ENCODE peak calls at places on chromosomes 7 and 10, in six cellular contexts. G is psoas muscle, E is coronary artery, F is GM10248, S is fibroblast of lung, V is foreskin fibroblast. W is an unnamed sample.

GRCh38 chr10:47412177-47412730 is 28.2 kb upstream of the ZNF488 start:
- DNase-seq in G (no peak), E (no peak), F (no peak), S (no peak), V (no peak), W (no peak)

GRCh38 chr10:5551531-5552375 is 27.0 kb downstream of the CALML3 start:
- DNase-seq in G (peak; percentile 5), E (no peak), F (peak; percentile 57), S (peak; percentile 84), V (no peak), W (peak; percentile 50)

GRCh38 chr10:4221315-4221714 is 436.3 kb upstream of the KLF6 start:
- DNase-seq in G (no peak), E (no peak), F (no peak), S (no peak), V (no peak), W (no peak)

GRCh38 chr7:127798769-127799372 is 146.9 kb downstream of the SND1 start:
- DNase-seq in G (no peak), E (no peak), F (no peak), S (no peak), V (no peak), W (no peak)

GRCh38 chr10:62266147-62266546 is 2.5 kb downstream of the RTKN2 start:
- DNase-seq in G (no peak), E (no peak), F (no peak), S (no peak), V (no peak), W (no peak)

GRCh38 chr7:23277359-23277989 is 21.7 kb upstream of the MALSU1 start:
- DNase-seq in G (no peak), E (no peak), F (peak; percentile 64), S (peak; percentile 52), V (peak; percentile 39), W (peak; percentile 69)

GRCh38 chr7:93910076-93910994 is 4.0 kb downstream of the GNGT1 start:
- DNase-seq in G (no peak), E (no peak), F (no peak), S (peak; percentile 86), V (peak; percentile 67), W (no peak)

GRCh38 chr10:92241158-92241500 is 49.7 kb downstream of the CPEB3 start:
- DNase-seq in G (no peak), E (no peak), F (no peak), S (no peak), V (no peak), W (no peak)

GRCh38 chr7:114297121-114297520 is 117.5 kb upstream of the FOXP2 start:
- DNase-seq in G (no peak), E (no peak), F (no peak), S (no peak), V (no peak), W (no peak)

GRCh38 chr7:85595639-85596268 is 408.9 kb upstream of the SEMA3D start:
- DNase-seq in G (no peak), E (no peak), F (no peak), S (peak; percentile 49), V (peak; percentile 11), W (no peak)

DNA sequence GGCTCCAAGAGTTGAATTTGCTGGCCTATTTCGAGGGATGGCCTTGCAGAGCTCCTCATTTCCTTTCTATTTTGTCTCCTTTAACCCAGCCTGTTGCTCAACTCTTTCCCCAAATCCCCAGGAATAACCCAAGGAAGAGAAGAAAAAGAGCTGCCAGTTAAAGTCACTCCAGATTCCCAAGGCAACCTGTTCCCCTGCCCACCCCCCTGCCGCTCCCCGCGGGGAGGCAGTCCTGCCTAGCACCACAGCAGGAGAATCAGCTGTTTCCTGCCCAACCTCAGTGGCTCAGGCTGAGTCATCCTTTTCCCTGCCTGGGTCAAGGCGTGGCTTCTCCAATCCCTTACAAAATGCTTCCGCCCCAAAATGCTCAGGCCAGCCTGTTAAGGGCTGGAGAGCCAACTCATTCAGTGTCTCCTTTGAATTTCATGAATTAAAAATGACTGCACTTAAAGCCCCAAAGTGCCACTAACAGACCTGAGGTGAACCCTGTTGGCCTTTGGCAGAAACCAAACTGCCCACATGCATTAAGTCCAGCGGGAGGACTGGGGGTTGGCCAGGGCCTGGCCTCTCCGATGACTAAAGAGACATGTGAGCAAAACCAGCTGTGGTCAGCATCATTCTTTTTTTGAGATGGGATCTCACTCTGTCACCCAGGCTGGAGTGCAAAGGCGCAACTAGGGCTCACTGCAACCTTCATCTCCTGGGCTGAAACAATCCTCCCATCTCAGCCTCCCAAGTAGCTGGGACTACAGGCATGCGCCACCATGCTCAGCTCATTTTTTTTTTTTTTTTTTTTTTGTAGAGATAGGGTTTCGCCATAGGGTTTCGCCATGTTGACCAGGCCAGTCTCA is 83.2 kb upstream of the KIF5B start:
- DNase-seq in G (peak; percentile 85), E (peak; percentile 91), F (no peak), S (peak; percentile 96), V (peak; percentile 92), W (no peak)
- TF ChIP-seq CTCF in G (no peak), E (no peak), F (no peak), S (no peak), V (no peak), W (no peak)

DNA sequence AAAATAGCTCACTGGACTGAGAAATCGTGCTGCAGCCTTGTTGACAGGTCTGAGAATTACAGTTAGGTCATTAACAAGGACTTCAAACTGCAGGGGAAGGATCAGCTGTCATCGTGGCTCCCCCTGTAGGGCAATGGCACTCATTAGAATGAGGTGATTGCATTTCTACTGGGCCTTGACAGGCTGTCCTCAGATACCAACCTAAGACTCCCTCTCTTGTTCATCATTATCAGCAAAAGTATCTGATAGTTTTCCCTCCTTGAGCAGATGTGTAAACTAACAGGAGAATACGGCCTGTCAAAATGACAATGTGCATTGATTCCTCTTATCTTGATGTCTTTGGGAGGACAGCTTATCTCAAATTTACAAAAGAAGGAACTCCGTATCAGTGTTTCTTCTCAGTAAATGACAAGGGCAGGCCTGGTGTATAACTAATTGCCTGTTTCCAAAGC is 648.5 kb upstream of the LRRN3 start:
- DNase-seq in G (no peak), E (no peak), F (peak; percentile 28), S (no peak), V (peak; percentile 5), W (peak; percentile 22)
- TF ChIP-seq CTCF in G (no peak), E (no peak), F (peak; percentile 31), S (no peak), V (no peak), W (no peak)

GRCh38 chr7:56063882-56064625 is at the start of gene SUMF2:
- DNase-seq in G (peak; percentile 93), E (peak; percentile 95), F (peak; percentile 98), S (peak; percentile 81), V (peak; percentile 86), W (peak; percentile 96)
- TF ChIP-seq CTCF in G (no peak), E (no peak), F (no peak), S (no peak), V (peak; percentile 13), W (no peak)

DNA sequence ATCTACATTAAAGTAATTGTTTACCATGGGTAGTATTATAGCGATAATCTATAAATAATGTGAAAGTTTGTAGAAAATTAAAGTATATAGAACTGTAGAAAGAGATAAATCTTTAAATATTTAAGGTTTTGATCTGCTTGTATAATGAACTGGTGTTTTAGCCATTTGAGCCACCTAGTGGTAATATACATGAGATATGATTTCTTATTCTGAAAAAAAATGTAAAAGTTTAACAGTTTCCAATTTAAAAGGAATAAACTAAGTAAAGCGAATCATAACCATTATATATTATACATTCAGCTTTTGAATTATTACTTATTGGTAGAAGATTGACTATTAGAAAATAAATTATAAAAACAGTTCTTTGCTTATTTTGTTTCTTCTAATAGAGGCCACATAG is 91.2 kb downstream of the OTUD1 start:
- DNase-seq in G (no peak), E (no peak), F (no peak), S (peak; percentile 8), V (no peak), W (peak; percentile 9)
- TF ChIP-seq CTCF in G (peak; percentile 46), E (no peak), F (peak; percentile 35), S (no peak), V (peak; percentile 20), W (no peak)

DNA sequence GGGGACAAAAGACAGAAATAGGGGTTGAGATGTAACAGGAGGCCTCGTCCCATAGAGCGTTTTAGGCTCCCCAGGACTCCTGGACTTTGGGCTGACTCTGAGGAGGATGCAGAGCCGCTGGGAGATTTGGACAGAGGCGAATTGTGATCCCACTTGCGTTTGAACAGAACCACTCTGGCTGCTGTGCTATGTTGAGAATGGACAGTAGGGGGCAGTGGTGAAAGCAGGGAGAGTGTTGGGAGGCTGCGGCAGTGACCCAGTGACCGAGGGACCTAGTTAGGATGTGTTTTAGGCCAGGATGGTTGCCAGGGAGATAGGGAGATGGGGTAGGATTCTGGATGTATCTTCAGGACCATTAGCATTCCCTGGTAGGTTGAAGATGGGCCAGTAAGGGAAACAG is 271.6 kb downstream of the CCDC3 start:
- DNase-seq in G (no peak), E (no peak), F (no peak), S (no peak), V (no peak), W (no peak)
- TF ChIP-seq CTCF in G (peak; percentile 13), E (no peak), F (peak; percentile 25), S (no peak), V (no peak), W (peak; percentile 33)

DNA sequence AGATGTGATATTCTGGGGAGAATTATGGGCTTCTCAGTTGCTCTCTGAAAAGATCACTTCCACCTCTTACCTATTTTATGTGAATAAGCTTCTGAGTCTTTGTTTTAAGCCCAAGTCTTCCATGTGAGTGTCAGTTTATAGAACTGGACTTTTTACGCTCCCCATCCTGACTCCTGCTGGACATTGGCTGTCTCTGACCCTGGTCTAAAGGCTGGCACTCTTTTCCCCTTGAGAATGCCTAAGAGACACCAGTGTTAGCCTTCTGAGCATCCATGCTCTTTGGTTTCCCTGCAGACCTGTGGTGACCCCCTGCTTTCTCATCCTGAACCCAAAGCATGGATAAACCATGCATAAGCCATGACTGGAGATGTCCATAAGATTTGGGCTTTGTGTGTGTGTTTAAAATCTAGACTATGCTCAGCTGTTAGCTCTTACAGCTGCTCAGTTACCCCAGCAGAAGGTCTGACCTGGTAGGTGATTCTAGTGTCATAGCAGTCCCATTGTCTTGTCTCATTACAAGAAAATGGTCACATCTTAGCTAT is 148.6 kb upstream of the IMMP2L start:
- DNase-seq in G (no peak), E (no peak), F (no peak), S (no peak), V (no peak), W (no peak)
- TF ChIP-seq CTCF in G (no peak), E (no peak), F (no peak), S (no peak), V (no peak), W (no peak)

W was measured in GM20000.